ENCODE peak calls at places on chromosomes 1 and 21, in ten cellular contexts. R, W, E, Q, H, C, U, A, M and V are unnamed samples.

GRCh38 chr1:82366694-82367093 is 566.0 kb downstream of the ADGRL2 start:
- DNase-seq in R (no peak), W (no peak), E (no peak), Q (no peak), H (no peak), C (no peak), U (no peak), A (no peak), M (no peak), V (no peak)

GRCh38 chr1:201259476-201260235 is 23.6 kb upstream of the PKP1 start:
- DNase-seq in R (peak; percentile 85), W (no peak), E (peak; percentile 82), Q (peak; percentile 43), H (no peak), C (no peak), U (no peak), A (no peak), M (no peak), V (peak; percentile 72)

GRCh38 chr1:38586993-38587646 is 272.5 kb downstream of the RRAGC start:
- DNase-seq in R (no peak), W (peak; percentile 46), E (no peak), Q (no peak), H (peak; percentile 88), C (no peak), U (peak; percentile 24), A (peak; percentile 36), M (peak; percentile 54), V (peak; percentile 87)

GRCh38 chr1:222310830-222311229 is 237.1 kb downstream of the HHIPL2 start:
- DNase-seq in R (no peak), W (no peak), E (no peak), Q (no peak), H (no peak), C (no peak), U (no peak), A (no peak), M (no peak), V (peak; percentile 81)

GRCh38 chr21:32413697-32414578 is 1.4 kb downstream of the EVA1C start:
- DNase-seq in R (no peak), W (no peak), E (no peak), Q (peak; percentile 39), H (no peak), C (no peak), U (no peak), A (peak; percentile 21), M (peak; percentile 81), V (no peak)

GRCh38 chr1:182718311-182718710 is 33.9 kb upstream of the RGS8 start:
- DNase-seq in R (no peak), W (no peak), E (no peak), Q (no peak), H (no peak), C (no peak), U (no peak), A (no peak), M (no peak), V (no peak)

GRCh38 chr21:32888971-32889370 is 117.4 kb upstream of the PAXBP1 start:
- DNase-seq in R (no peak), W (no peak), E (no peak), Q (no peak), H (no peak), C (no peak), U (no peak), A (no peak), M (no peak), V (no peak)

GRCh38 chr1:51255331-51255730 is 19.3 kb downstream of the RNF11 start:
- DNase-seq in R (no peak), W (no peak), E (no peak), Q (no peak), H (no peak), C (no peak), U (no peak), A (no peak), M (no peak), V (no peak)

GRCh38 chr1:226651041-226651731 is 87.9 kb downstream of the ITPKB start:
- DNase-seq in R (no peak), W (no peak), E (no peak), Q (no peak), H (no peak), C (no peak), U (no peak), A (no peak), M (no peak), V (peak; percentile 73)

GRCh38 chr1:208238710-208239517 is 5.3 kb downstream of the PLXNA2 start:
- DNase-seq in R (no peak), W (no peak), E (no peak), Q (peak; percentile 56), H (peak; percentile 71), C (no peak), U (peak; percentile 7), A (no peak), M (no peak), V (no peak)

GRCh38 chr21:22352088-22352487 is 1353.9 kb downstream of the NCAM2 start:
- DNase-seq in R (no peak), W (no peak), E (no peak), Q (no peak), H (no peak), C (no peak), U (no peak), A (no peak), M (no peak), V (no peak)

DNA sequence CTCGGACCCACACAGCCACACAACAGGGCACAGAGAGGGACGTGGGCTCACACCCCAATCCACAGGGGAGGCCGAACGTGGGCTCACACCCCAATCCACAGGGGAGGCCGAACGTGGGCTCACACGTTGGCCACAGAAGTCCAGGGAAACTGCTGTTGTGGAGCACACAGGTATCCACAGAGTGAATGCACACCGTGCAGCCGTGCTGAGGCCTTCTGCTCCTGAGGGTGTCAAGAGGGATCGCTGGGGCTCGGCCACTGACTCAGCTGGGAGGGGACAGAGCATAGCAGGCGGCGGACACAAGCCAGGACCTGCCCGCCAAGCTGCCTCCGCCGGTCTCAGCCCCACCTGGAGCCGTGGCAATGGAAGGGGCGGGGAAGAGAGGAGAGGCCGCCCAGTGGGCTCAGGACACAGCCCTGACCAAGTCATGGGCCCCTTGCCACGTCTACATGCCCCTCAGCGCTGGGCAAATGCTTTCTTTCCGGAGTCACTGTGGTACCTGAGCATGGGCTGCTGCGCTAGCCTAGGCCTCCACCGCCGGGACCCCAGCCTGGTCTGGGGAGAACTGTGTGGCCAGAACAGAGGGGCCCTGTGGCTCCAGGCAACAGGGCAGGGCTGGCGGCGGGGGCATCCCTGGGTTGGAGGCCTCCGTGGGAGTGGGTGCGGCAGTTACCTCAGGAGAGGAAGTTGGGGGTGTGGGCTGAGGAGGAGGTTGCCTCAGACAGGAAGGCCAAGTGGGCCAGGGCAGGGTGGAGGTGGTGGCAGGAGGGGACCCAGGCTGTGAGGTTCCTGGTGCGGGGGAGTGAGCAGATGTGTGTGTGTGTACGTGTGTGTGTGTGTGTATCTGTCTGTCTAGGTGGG is 1.2 kb downstream of the SYTL1 start:
- DNase-seq in R (no peak), W (peak; percentile 81), E (peak; percentile 87), Q (peak; percentile 81), H (peak; percentile 64), C (peak; percentile 61), U (no peak), A (peak; percentile 67), M (no peak), V (peak; percentile 97)
- TF ChIP-seq POLR2AphosphoS5 in R (peak; percentile 50), W (peak; percentile 58), E (peak; percentile 41), Q (peak; percentile 53), H (no peak), C (no peak), U (peak; percentile 75), A (no peak), M (no peak), V (peak; percentile 85)

GRCh38 chr1:206969090-206969489 is 1.2 kb downstream of the FCAMR start:
- DNase-seq in R (no peak), W (peak; percentile 61), E (no peak), Q (no peak), H (no peak), C (no peak), U (no peak), A (peak; percentile 82), M (no peak), V (no peak)

GRCh38 chr1:206967096-206967851 is 3.0 kb downstream of the FCAMR start:
- DNase-seq in R (no peak), W (no peak), E (no peak), Q (no peak), H (no peak), C (no peak), U (no peak), A (no peak), M (no peak), V (no peak)

GRCh38 chr1:206972725-206973124 is 2.5 kb upstream of the FCAMR start:
- DNase-seq in R (no peak), W (no peak), E (no peak), Q (no peak), H (no peak), C (no peak), U (no peak), A (no peak), M (no peak), V (no peak)

GRCh38 chr1:206971029-206971655 is 882 bp upstream of the FCAMR start:
- DNase-seq in R (no peak), W (no peak), E (no peak), Q (no peak), H (no peak), C (no peak), U (no peak), A (no peak), M (no peak), V (no peak)

GRCh38 chr1:206970406-206970805 is at the start of gene FCAMR:
- DNase-seq in R (no peak), W (no peak), E (no peak), Q (no peak), H (no peak), C (no peak), U (no peak), A (no peak), M (no peak), V (no peak)
- H3K4me3 ChIP-seq in R (no peak within 1 kb of the TSS), W (no peak within 1 kb of the TSS), E (no peak within 1 kb of the TSS), Q (no peak within 1 kb of the TSS), H (no peak within 1 kb of the TSS), C (no peak within 1 kb of the TSS), U (no peak within 1 kb of the TSS), A (no peak within 1 kb of the TSS), M (no peak within 1 kb of the TSS), V (no peak within 1 kb of the TSS)

DNA sequence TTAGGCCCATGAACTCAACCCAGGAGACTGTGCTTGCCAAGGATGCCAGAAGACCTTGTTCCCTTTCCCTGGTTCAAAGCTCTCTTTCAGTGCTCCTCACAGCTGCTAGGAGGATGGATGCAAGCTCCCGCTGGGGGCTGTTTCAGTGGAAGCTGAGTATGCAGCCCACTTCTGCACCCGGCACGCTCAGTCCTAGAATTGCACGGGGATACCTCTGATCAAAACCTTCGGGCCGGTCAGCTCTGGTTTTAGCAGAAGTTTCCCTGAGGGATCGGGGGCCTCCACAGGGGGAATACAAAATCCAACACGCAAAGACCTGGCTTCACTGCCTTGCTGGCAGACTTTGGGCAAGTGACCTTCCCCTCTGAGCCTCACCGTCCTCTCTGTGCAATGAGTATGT is 4.2 kb upstream of the SSBP3 start:
- DNase-seq in R (no peak), W (no peak), E (no peak), Q (no peak), H (no peak), C (no peak), U (no peak), A (no peak), M (no peak), V (no peak)
- TF ChIP-seq POLR2A in R (no peak), W (no peak), E (no peak), Q (no peak), H (no peak), C (no peak), U (no peak), A (no peak), M (no peak), V (no peak)

DNA sequence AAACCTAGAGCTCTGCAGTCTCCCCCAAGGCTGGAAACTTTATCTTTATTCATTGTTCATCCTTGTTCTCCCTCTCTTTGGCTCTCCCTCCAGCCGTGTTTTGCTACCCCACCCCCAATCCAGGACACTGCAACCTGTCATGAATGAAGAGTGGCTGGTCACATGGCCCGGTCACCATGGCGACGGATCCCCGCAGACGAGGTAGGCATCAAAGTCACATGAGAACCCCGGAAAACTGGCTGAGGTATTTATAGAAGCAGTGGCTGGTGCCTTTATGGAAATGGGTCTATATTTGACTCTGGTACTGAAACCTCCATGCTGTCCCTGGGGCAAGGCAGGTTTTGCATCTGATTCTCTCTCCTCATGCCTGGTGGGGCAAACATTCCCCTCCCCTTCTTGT is 13.4 kb upstream of the SLC6A17 start:
- DNase-seq in R (no peak), W (peak; percentile 28), E (no peak), Q (no peak), H (no peak), C (no peak), U (no peak), A (no peak), M (no peak), V (no peak)
- TF ChIP-seq POLR2AphosphoS5 in R (no peak), W (no peak), E (no peak), Q (no peak), H (no peak), C (no peak), U (no peak), A (no peak), M (no peak), V (no peak)